ENCODE peak calls at places on chromosomes 6 and 20, in seven cellular contexts. K is effector CD8-positive, alpha-beta T cell; M is stimulated activated CD4-positive, alpha-beta T cell treated with anti-CD3 and anti-CD28 coated beads, TNF-alpha, amount 100 ng/mL, for 4 hours; V is OCI-M1; D is AG10803; N is activated CD4-positive, alpha-beta T cell treated with anti-CD3 and anti-CD28 coated beads for 36 hours; R is ovary. A is an unnamed sample.

GRCh38 chr6:56448056-56448455 is 194.6 kb downstream of the DST start:
- DNase-seq in N (no peak), M (no peak), R (no peak), D (no peak), K (no peak), V (no peak), A (no peak)

GRCh38 chr6:111725446-111726112 is 119.9 kb upstream of the TRAF3IP2 start:
- DNase-seq in M (no peak), N (no peak), V (no peak), R (no peak), K (no peak), D (peak), A (no peak)

GRCh38 chr20:4490595-4491280 is 231.0 kb upstream of the PRND start:
- DNase-seq in V (no peak), K (no peak), M (no peak), R (no peak), N (no peak), D (peak), A (no peak)

GRCh38 chr6:14619419-14619781 is 501.8 kb downstream of the CD83 start:
- DNase-seq in D (no peak), M (no peak), K (no peak), N (no peak), V (no peak), R (peak), A (no peak)

GRCh38 chr6:4941782-4942672 is 61.8 kb downstream of the RPP40 start:
- DNase-seq in D (peak), R (no peak), N (peak), V (peak), M (no peak), K (no peak), A (no peak)

GRCh38 chr6:56370591-56371198 is 123.3 kb upstream of the COL21A1 start:
- DNase-seq in D (peak), V (peak), R (peak), N (no peak), K (no peak), M (no peak), A (no peak)

GRCh38 chr20:56629464-56630085 is 469 bp downstream of the TFAP2C start:
- DNase-seq in V (no peak), R (no peak), M (no peak), N (no peak), D (no peak), K (no peak), A (no peak)

GRCh38 chr20:46401478-46401860 is 4.9 kb downstream of the ELMO2 start:
- DNase-seq in N (peak), D (no peak), K (no peak), V (no peak), R (no peak), M (no peak), A (no peak)

GRCh38 chr6:12355354-12355753 is 65.2 kb downstream of the EDN1 start:
- DNase-seq in M (no peak), D (no peak), K (no peak), N (no peak), V (no peak), R (no peak), A (no peak)

GRCh38 chr6:95318137-95318536 is 259.2 kb upstream of the MANEA start:
- DNase-seq in R (no peak), K (no peak), N (no peak), V (no peak), M (no peak), D (no peak), A (no peak)

GRCh38 chr6:149831380-149831820 is 32.8 kb downstream of the LRP11 start:
- DNase-seq in N (no peak), V (no peak), D (no peak), R (no peak), K (no peak), M (no peak), A (no peak)

GRCh38 chr6:145813285-145814034 is 1.1 kb downstream of the FBXO30 start:
- DNase-seq in N (no peak), R (no peak), V (peak), K (no peak), D (peak), M (no peak), A (no peak)

GRCh38 chr6:36834576-36835293 is 4.5 kb downstream of the CPNE5 start:
- DNase-seq in R (no peak), N (no peak), M (no peak), D (no peak), V (no peak), K (no peak), A (no peak)

GRCh38 chr6:164085552-164086325 is 671.2 kb downstream of the QKI start:
- DNase-seq in R (no peak), D (peak), V (no peak), M (no peak), N (no peak), K (no peak), A (no peak)

GRCh38 chr6:72464791-72465691 is 156.8 kb upstream of the KCNQ5 start:
- DNase-seq in K (no peak), M (no peak), R (no peak), D (peak), N (no peak), V (peak), A (no peak)

GRCh38 chr6:131688286-131688685 is 12.9 kb downstream of the OR2A4 start:
- DNase-seq in R (no peak), K (no peak), M (no peak), D (peak), N (no peak), V (no peak), A (no peak)

GRCh38 chr6:36659271-36659670 is 19.2 kb upstream of the CDKN1A start:
- DNase-seq in K (no peak), M (no peak), V (no peak), N (no peak), D (peak), R (no peak), A (no peak)

GRCh38 chr20:61970357-61970756 is 95.3 kb downstream of the TAF4 start:
- DNase-seq in M (no peak), K (no peak), D (no peak), V (no peak), N (no peak), R (no peak), A (no peak)

GRCh38 chr6:15839969-15840541 is 177.2 kb upstream of the DTNBP1 start:
- DNase-seq in K (no peak), D (no peak), V (no peak), R (no peak), N (no peak), M (no peak), A (no peak)

GRCh38 chr6:116289876-116290275 is 10.1 kb upstream of the TSPYL1 start:
- DNase-seq in K (no peak), R (no peak), N (no peak), M (no peak), D (no peak), V (no peak), A (no peak)